ENCODE peak calls at places on chromosomes 5 and 9, in ten cellular contexts. Q is GM03348, J is WTC11, O is immature natural killer cell, M is T follicular helper cell, P is activated T-cell treated with anti-CD3 and anti-CD28 coated beads for 4 hours, X is AML-193, S is T-helper 1 cell, A is neuronal stem cell, Z is mucosa of gallbladder. C is an unnamed sample.
A peak's percentile ranks its signal among the peaks of the same experiment; 100 is the strongest.

GRCh38 chr9:116662633-116663032 is 24.5 kb upstream of the TRIM32 start:
- DNase-seq in Q (peak; percentile 44), J (no peak), O (no peak), M (no peak), P (no peak), X (no peak), S (no peak), A (no peak), Z (no peak), C (peak; percentile 33)

GRCh38 chr5:131999991-132000490 is 11.4 kb downstream of the ACSL6 start:
- DNase-seq in Q (no peak), J (no peak), O (no peak), M (no peak), P (no peak), X (no peak), S (no peak), A (no peak), Z (no peak), C (no peak)

GRCh38 chr9:126151031-126151670 is 175.5 kb upstream of the MVB12B start:
- DNase-seq in Q (peak; percentile 6), J (no peak), O (no peak), M (no peak), P (no peak), X (no peak), S (no peak), A (no peak), Z (no peak), C (no peak)

GRCh38 chr9:113042884-113043657 is 13.5 kb downstream of the ZFP37 start:
- DNase-seq in Q (no peak), J (no peak), O (no peak), M (no peak), P (no peak), X (no peak), S (no peak), A (no peak), Z (no peak), C (peak; percentile 5)

GRCh38 chr5:157516626-157517325 is 56.8 kb downstream of the NIPAL4 start:
- DNase-seq in Q (peak; percentile 85), J (no peak), O (no peak), M (no peak), P (no peak), X (no peak), S (no peak), A (no peak), Z (no peak), C (peak; percentile 98)

GRCh38 chr9:129994947-129995346 is 48.0 kb downstream of the FNBP1 start:
- DNase-seq in Q (no peak), J (no peak), O (no peak), M (no peak), P (no peak), X (no peak), S (no peak), A (no peak), Z (no peak), C (peak; percentile 19)

GRCh38 chr9:92332577-92333287 is 7.0 kb downstream of the CENPP start:
- DNase-seq in Q (no peak), J (no peak), O (no peak), M (no peak), P (no peak), X (no peak), S (no peak), A (no peak), Z (no peak), C (no peak)

GRCh38 chr9:27412081-27412480 is 112.0 kb upstream of the IFNK start:
- DNase-seq in Q (no peak), J (no peak), O (no peak), M (no peak), P (no peak), X (no peak), S (no peak), A (no peak), Z (no peak), C (no peak)

GRCh38 chr9:29440449-29440848 is 1867.2 kb upstream of the C9orf72 start:
- DNase-seq in Q (no peak), J (no peak), O (no peak), M (no peak), P (no peak), X (no peak), S (no peak), A (no peak), Z (no peak), C (no peak)

GRCh38 chr5:96788112-96788749 is 19.5 kb downstream of the ERAP1 start:
- DNase-seq in Q (no peak), J (no peak), O (no peak), M (no peak), P (no peak), X (no peak), S (no peak), A (no peak), Z (no peak), C (peak; percentile 43)

GRCh38 chr9:33921967-33922895 is 105.3 kb downstream of the UBE2R2 start:
- DNase-seq in Q (peak; percentile 62), J (peak; percentile 70), O (peak; percentile 12), M (no peak), P (no peak), X (peak; percentile 13), S (no peak), A (no peak), Z (no peak), C (peak; percentile 58)

GRCh38 chr9:114059047-114059803 is 18.9 kb downstream of the AMBP start:
- DNase-seq in Q (peak; percentile 29), J (no peak), O (no peak), M (no peak), P (no peak), X (no peak), S (no peak), A (no peak), Z (no peak), C (no peak)